ENCODE peak calls at places on chromosome 15, in eight cellular contexts. One of them, this sample, is unnamed.

GRCh38 chr15:50753463-50753862 is 12.0 kb downstream of the SPPL2A start:
- ATAC-seq in RWPE2: peak
- ATAC-seq in naive B cell: no peak
- ATAC-seq in activated CD8-positive, alpha-beta T cell treated with anti-CD3 and anti-CD28 coated beads, Interleukin-2, amount 10 ng/mL, durations not matched to agents 7 days and 5 days: no peak
- ATAC-seq in body of pancreas: no peak
- ATAC-seq in activated naive CD4-positive, alpha-beta T cell treated with anti-CD3 and anti-CD28 coated beads, Interleukin-2, amount 50 U/mL, for 72 hours: no peak
- ATAC-seq in A549: no peak
- ATAC-seq in naive thymus-derived CD8-positive, alpha-beta T cell: no peak
- ATAC-seq in this sample: no peak

GRCh38 chr15:31268911-31269784 is 57.5 kb upstream of the KLF13 start:
- ATAC-seq in body of pancreas: no peak
- ATAC-seq in RWPE2: no peak
- ATAC-seq in naive B cell: no peak
- ATAC-seq in activated naive CD4-positive, alpha-beta T cell treated with anti-CD3 and anti-CD28 coated beads, Interleukin-2, amount 50 U/mL, for 72 hours: no peak
- ATAC-seq in naive thymus-derived CD8-positive, alpha-beta T cell: no peak
- ATAC-seq in activated CD8-positive, alpha-beta T cell treated with anti-CD3 and anti-CD28 coated beads, Interleukin-2, amount 10 ng/mL, durations not matched to agents 7 days and 5 days: no peak
- ATAC-seq in A549: no peak
- ATAC-seq in this sample: no peak

GRCh38 chr15:91289324-91289723 is 189.3 kb downstream of the SV2B start:
- ATAC-seq in activated CD8-positive, alpha-beta T cell treated with anti-CD3 and anti-CD28 coated beads, Interleukin-2, amount 10 ng/mL, durations not matched to agents 7 days and 5 days: no peak
- ATAC-seq in naive B cell: no peak
- ATAC-seq in body of pancreas: no peak
- ATAC-seq in RWPE2: no peak
- ATAC-seq in naive thymus-derived CD8-positive, alpha-beta T cell: no peak
- ATAC-seq in A549: no peak
- ATAC-seq in activated naive CD4-positive, alpha-beta T cell treated with anti-CD3 and anti-CD28 coated beads, Interleukin-2, amount 50 U/mL, for 72 hours: peak
- ATAC-seq in this sample: no peak

GRCh38 chr15:49273734-49274318 is 103.8 kb downstream of the GALK2 start:
- ATAC-seq in activated naive CD4-positive, alpha-beta T cell treated with anti-CD3 and anti-CD28 coated beads, Interleukin-2, amount 50 U/mL, for 72 hours: no peak
- ATAC-seq in activated CD8-positive, alpha-beta T cell treated with anti-CD3 and anti-CD28 coated beads, Interleukin-2, amount 10 ng/mL, durations not matched to agents 7 days and 5 days: no peak
- ATAC-seq in naive thymus-derived CD8-positive, alpha-beta T cell: no peak
- ATAC-seq in naive B cell: no peak
- ATAC-seq in RWPE2: peak
- ATAC-seq in body of pancreas: no peak
- ATAC-seq in A549: no peak
- ATAC-seq in this sample: no peak

GRCh38 chr15:83413054-83413719 is 34.0 kb upstream of the SH3GL3 start:
- ATAC-seq in RWPE2: no peak
- ATAC-seq in activated naive CD4-positive, alpha-beta T cell treated with anti-CD3 and anti-CD28 coated beads, Interleukin-2, amount 50 U/mL, for 72 hours: no peak
- ATAC-seq in body of pancreas: no peak
- ATAC-seq in naive B cell: no peak
- ATAC-seq in A549: no peak
- ATAC-seq in activated CD8-positive, alpha-beta T cell treated with anti-CD3 and anti-CD28 coated beads, Interleukin-2, amount 10 ng/mL, durations not matched to agents 7 days and 5 days: no peak
- ATAC-seq in naive thymus-derived CD8-positive, alpha-beta T cell: no peak
- ATAC-seq in this sample: peak

GRCh38 chr15:95930659-95931375 is 399.7 kb upstream of the NR2F2 start:
- ATAC-seq in activated CD8-positive, alpha-beta T cell treated with anti-CD3 and anti-CD28 coated beads, Interleukin-2, amount 10 ng/mL, durations not matched to agents 7 days and 5 days: no peak
- ATAC-seq in naive B cell: no peak
- ATAC-seq in RWPE2: no peak
- ATAC-seq in naive thymus-derived CD8-positive, alpha-beta T cell: no peak
- ATAC-seq in A549: no peak
- ATAC-seq in body of pancreas: no peak
- ATAC-seq in activated naive CD4-positive, alpha-beta T cell treated with anti-CD3 and anti-CD28 coated beads, Interleukin-2, amount 50 U/mL, for 72 hours: no peak
- ATAC-seq in this sample: no peak

GRCh38 chr15:69804786-69805185 is 292.9 kb downstream of the TLE3 start:
- ATAC-seq in activated CD8-positive, alpha-beta T cell treated with anti-CD3 and anti-CD28 coated beads, Interleukin-2, amount 10 ng/mL, durations not matched to agents 7 days and 5 days: no peak
- ATAC-seq in naive B cell: no peak
- ATAC-seq in RWPE2: no peak
- ATAC-seq in A549: no peak
- ATAC-seq in body of pancreas: no peak
- ATAC-seq in activated naive CD4-positive, alpha-beta T cell treated with anti-CD3 and anti-CD28 coated beads, Interleukin-2, amount 50 U/mL, for 72 hours: no peak
- ATAC-seq in naive thymus-derived CD8-positive, alpha-beta T cell: no peak
- ATAC-seq in this sample: no peak

GRCh38 chr15:94174399-94174802 is 57.0 kb upstream of the MCTP2 start:
- ATAC-seq in activated naive CD4-positive, alpha-beta T cell treated with anti-CD3 and anti-CD28 coated beads, Interleukin-2, amount 50 U/mL, for 72 hours: peak
- ATAC-seq in naive thymus-derived CD8-positive, alpha-beta T cell: peak
- ATAC-seq in activated CD8-positive, alpha-beta T cell treated with anti-CD3 and anti-CD28 coated beads, Interleukin-2, amount 10 ng/mL, durations not matched to agents 7 days and 5 days: peak
- ATAC-seq in naive B cell: peak
- ATAC-seq in body of pancreas: no peak
- ATAC-seq in A549: no peak
- ATAC-seq in RWPE2: peak
- ATAC-seq in this sample: peak

GRCh38 chr15:38538328-38539007 is 26.1 kb downstream of the RASGRP1 start:
- ATAC-seq in A549: no peak
- ATAC-seq in naive B cell: no peak
- ATAC-seq in RWPE2: no peak
- ATAC-seq in activated naive CD4-positive, alpha-beta T cell treated with anti-CD3 and anti-CD28 coated beads, Interleukin-2, amount 50 U/mL, for 72 hours: peak
- ATAC-seq in activated CD8-positive, alpha-beta T cell treated with anti-CD3 and anti-CD28 coated beads, Interleukin-2, amount 10 ng/mL, durations not matched to agents 7 days and 5 days: peak
- ATAC-seq in body of pancreas: no peak
- ATAC-seq in naive thymus-derived CD8-positive, alpha-beta T cell: peak
- ATAC-seq in this sample: no peak

GRCh38 chr15:33026614-33027013 is 167.9 kb downstream of the FMN1 start:
- ATAC-seq in activated CD8-positive, alpha-beta T cell treated with anti-CD3 and anti-CD28 coated beads, Interleukin-2, amount 10 ng/mL, durations not matched to agents 7 days and 5 days: no peak
- ATAC-seq in RWPE2: no peak
- ATAC-seq in naive B cell: no peak
- ATAC-seq in body of pancreas: peak
- ATAC-seq in A549: no peak
- ATAC-seq in activated naive CD4-positive, alpha-beta T cell treated with anti-CD3 and anti-CD28 coated beads, Interleukin-2, amount 50 U/mL, for 72 hours: no peak
- ATAC-seq in naive thymus-derived CD8-positive, alpha-beta T cell: no peak
- ATAC-seq in this sample: no peak

GRCh38 chr15:75809986-75810750 is 33.1 kb upstream of the UBE2Q2 start:
- ATAC-seq in body of pancreas: peak
- ATAC-seq in naive B cell: peak
- ATAC-seq in RWPE2: peak
- ATAC-seq in naive thymus-derived CD8-positive, alpha-beta T cell: no peak
- ATAC-seq in activated naive CD4-positive, alpha-beta T cell treated with anti-CD3 and anti-CD28 coated beads, Interleukin-2, amount 50 U/mL, for 72 hours: peak
- ATAC-seq in activated CD8-positive, alpha-beta T cell treated with anti-CD3 and anti-CD28 coated beads, Interleukin-2, amount 10 ng/mL, durations not matched to agents 7 days and 5 days: peak
- ATAC-seq in A549: peak
- ATAC-seq in this sample: no peak

GRCh38 chr15:76163429-76164020 is 103.7 kb downstream of the TMEM266 start:
- ATAC-seq in activated naive CD4-positive, alpha-beta T cell treated with anti-CD3 and anti-CD28 coated beads, Interleukin-2, amount 50 U/mL, for 72 hours: no peak
- ATAC-seq in activated CD8-positive, alpha-beta T cell treated with anti-CD3 and anti-CD28 coated beads, Interleukin-2, amount 10 ng/mL, durations not matched to agents 7 days and 5 days: no peak
- ATAC-seq in body of pancreas: peak
- ATAC-seq in naive thymus-derived CD8-positive, alpha-beta T cell: no peak
- ATAC-seq in RWPE2: peak
- ATAC-seq in A549: peak
- ATAC-seq in naive B cell: no peak
- ATAC-seq in this sample: no peak

GRCh38 chr15:41258706-41259471 is 27.8 kb downstream of the CHP1 start:
- ATAC-seq in activated naive CD4-positive, alpha-beta T cell treated with anti-CD3 and anti-CD28 coated beads, Interleukin-2, amount 50 U/mL, for 72 hours: no peak
- ATAC-seq in activated CD8-positive, alpha-beta T cell treated with anti-CD3 and anti-CD28 coated beads, Interleukin-2, amount 10 ng/mL, durations not matched to agents 7 days and 5 days: no peak
- ATAC-seq in RWPE2: peak
- ATAC-seq in naive B cell: peak
- ATAC-seq in A549: peak
- ATAC-seq in body of pancreas: peak
- ATAC-seq in naive thymus-derived CD8-positive, alpha-beta T cell: peak
- ATAC-seq in this sample: peak

GRCh38 chr15:91258436-91258779 is 158.4 kb downstream of the SV2B start:
- ATAC-seq in activated CD8-positive, alpha-beta T cell treated with anti-CD3 and anti-CD28 coated beads, Interleukin-2, amount 10 ng/mL, durations not matched to agents 7 days and 5 days: peak
- ATAC-seq in naive thymus-derived CD8-positive, alpha-beta T cell: no peak
- ATAC-seq in body of pancreas: no peak
- ATAC-seq in A549: peak
- ATAC-seq in RWPE2: peak
- ATAC-seq in naive B cell: no peak
- ATAC-seq in activated naive CD4-positive, alpha-beta T cell treated with anti-CD3 and anti-CD28 coated beads, Interleukin-2, amount 50 U/mL, for 72 hours: peak
- ATAC-seq in this sample: peak

GRCh38 chr15:60297047-60297446 is 100.7 kb downstream of the ANXA2 start:
- ATAC-seq in activated CD8-positive, alpha-beta T cell treated with anti-CD3 and anti-CD28 coated beads, Interleukin-2, amount 10 ng/mL, durations not matched to agents 7 days and 5 days: no peak
- ATAC-seq in A549: no peak
- ATAC-seq in naive thymus-derived CD8-positive, alpha-beta T cell: no peak
- ATAC-seq in RWPE2: peak
- ATAC-seq in body of pancreas: no peak
- ATAC-seq in activated naive CD4-positive, alpha-beta T cell treated with anti-CD3 and anti-CD28 coated beads, Interleukin-2, amount 50 U/mL, for 72 hours: no peak
- ATAC-seq in naive B cell: no peak
- ATAC-seq in this sample: no peak

GRCh38 chr15:73994912-73995622 is 551 bp downstream of the PML start:
- ATAC-seq in A549: peak
- ATAC-seq in body of pancreas: no peak
- ATAC-seq in naive B cell: no peak
- ATAC-seq in activated naive CD4-positive, alpha-beta T cell treated with anti-CD3 and anti-CD28 coated beads, Interleukin-2, amount 50 U/mL, for 72 hours: peak
- ATAC-seq in RWPE2: peak
- ATAC-seq in activated CD8-positive, alpha-beta T cell treated with anti-CD3 and anti-CD28 coated beads, Interleukin-2, amount 10 ng/mL, durations not matched to agents 7 days and 5 days: peak
- ATAC-seq in naive thymus-derived CD8-positive, alpha-beta T cell: no peak
- ATAC-seq in this sample: no peak

GRCh38 chr15:78072080-78072892 is 5.2 kb downstream of the TBC1D2B start:
- ATAC-seq in activated naive CD4-positive, alpha-beta T cell treated with anti-CD3 and anti-CD28 coated beads, Interleukin-2, amount 50 U/mL, for 72 hours: peak
- ATAC-seq in body of pancreas: no peak
- ATAC-seq in naive B cell: no peak
- ATAC-seq in RWPE2: no peak
- ATAC-seq in activated CD8-positive, alpha-beta T cell treated with anti-CD3 and anti-CD28 coated beads, Interleukin-2, amount 10 ng/mL, durations not matched to agents 7 days and 5 days: no peak
- ATAC-seq in A549: no peak
- ATAC-seq in naive thymus-derived CD8-positive, alpha-beta T cell: peak
- ATAC-seq in this sample: no peak

GRCh38 chr15:96316953-96317629 is 13.4 kb upstream of the NR2F2 start:
- ATAC-seq in naive B cell: no peak
- ATAC-seq in naive thymus-derived CD8-positive, alpha-beta T cell: no peak
- ATAC-seq in A549: peak
- ATAC-seq in RWPE2: peak
- ATAC-seq in activated naive CD4-positive, alpha-beta T cell treated with anti-CD3 and anti-CD28 coated beads, Interleukin-2, amount 50 U/mL, for 72 hours: no peak
- ATAC-seq in body of pancreas: no peak
- ATAC-seq in activated CD8-positive, alpha-beta T cell treated with anti-CD3 and anti-CD28 coated beads, Interleukin-2, amount 10 ng/mL, durations not matched to agents 7 days and 5 days: no peak
- ATAC-seq in this sample: no peak

GRCh38 chr15:89860446-89860845 is 33.3 kb downstream of the AP3S2 start:
- ATAC-seq in body of pancreas: no peak
- ATAC-seq in activated CD8-positive, alpha-beta T cell treated with anti-CD3 and anti-CD28 coated beads, Interleukin-2, amount 10 ng/mL, durations not matched to agents 7 days and 5 days: no peak
- ATAC-seq in naive thymus-derived CD8-positive, alpha-beta T cell: no peak
- ATAC-seq in A549: no peak
- ATAC-seq in activated naive CD4-positive, alpha-beta T cell treated with anti-CD3 and anti-CD28 coated beads, Interleukin-2, amount 50 U/mL, for 72 hours: no peak
- ATAC-seq in naive B cell: no peak
- ATAC-seq in RWPE2: no peak
- ATAC-seq in this sample: no peak

GRCh38 chr15:93985173-93985572 is 246.2 kb upstream of the MCTP2 start:
- ATAC-seq in body of pancreas: no peak
- ATAC-seq in naive B cell: no peak
- ATAC-seq in A549: no peak
- ATAC-seq in activated naive CD4-positive, alpha-beta T cell treated with anti-CD3 and anti-CD28 coated beads, Interleukin-2, amount 50 U/mL, for 72 hours: no peak
- ATAC-seq in RWPE2: no peak
- ATAC-seq in activated CD8-positive, alpha-beta T cell treated with anti-CD3 and anti-CD28 coated beads, Interleukin-2, amount 10 ng/mL, durations not matched to agents 7 days and 5 days: no peak
- ATAC-seq in naive thymus-derived CD8-positive, alpha-beta T cell: no peak
- ATAC-seq in this sample: no peak

GRCh38 chr15:68630205-68630555 is 51.4 kb downstream of the CORO2B start:
- ATAC-seq in RWPE2: no peak
- ATAC-seq in naive thymus-derived CD8-positive, alpha-beta T cell: no peak
- ATAC-seq in naive B cell: no peak
- ATAC-seq in activated CD8-positive, alpha-beta T cell treated with anti-CD3 and anti-CD28 coated beads, Interleukin-2, amount 10 ng/mL, durations not matched to agents 7 days and 5 days: no peak
- ATAC-seq in body of pancreas: no peak
- ATAC-seq in activated naive CD4-positive, alpha-beta T cell treated with anti-CD3 and anti-CD28 coated beads, Interleukin-2, amount 50 U/mL, for 72 hours: no peak
- ATAC-seq in A549: no peak
- ATAC-seq in this sample: no peak

This sample was measured in stimulated activated memory B cell treated with anti-CD40 and anti-IgM and Interleukin-4, amounts not matched to agents 10 μg/mL and 1 μg/mL and 100 μg/mL, for 72 hours.